ENCODE peak calls at places on chromosomes 6 and 20, in four cellular contexts. J is breast epithelium; O is GM23248; U is CD8-positive, alpha-beta T cell. Z is an unnamed sample.

GRCh38 chr20:37328149-37328945 is 17.6 kb upstream of the SRC start:
- DNase-seq in U (no peak), O (peak), J (no peak), Z (no peak)

GRCh38 chr6:104642871-104643270 is 216.8 kb downstream of the HACE1 start:
- DNase-seq in U (no peak), O (no peak), J (no peak), Z (no peak)

GRCh38 chr6:43774776-43775583 is 5.0 kb downstream of the VEGFA start:
- DNase-seq in J (peak), U (peak), O (peak), Z (peak)

GRCh38 chr6:141963543-141964295 is 169.0 kb upstream of the GJE1 start:
- DNase-seq in O (peak), J (no peak), U (no peak), Z (no peak)

GRCh38 chr6:55953384-55953783 is 78.0 kb upstream of the BMP5 start:
- DNase-seq in O (peak), U (no peak), J (no peak), Z (no peak)

GRCh38 chr6:63635165-63635562 is 438 bp upstream of the PHF3 start:
- DNase-seq in J (no peak), U (no peak), O (no peak), Z (no peak)

GRCh38 chr6:117078624-117079023 is 186.7 kb upstream of the VGLL2 start:
- DNase-seq in U (no peak), J (no peak), O (no peak), Z (no peak)

GRCh38 chr6:119347466-119348307 is 1.9 kb downstream of the MAN1A1 start:
- DNase-seq in U (peak), J (no peak), O (peak), Z (peak)

GRCh38 chr6:136945072-136945471 is 23.0 kb downstream of the SLC35D3 start:
- DNase-seq in U (no peak), J (no peak), O (no peak), Z (no peak)

GRCh38 chr20:43963233-43963632 is 48.6 kb downstream of the TOX2 start:
- DNase-seq in U (no peak), J (no peak), O (peak), Z (no peak)

GRCh38 chr6:105608711-105609374 is 206.0 kb upstream of the PREP start:
- DNase-seq in J (no peak), U (no peak), O (peak), Z (no peak)

GRCh38 chr6:108737594-108738546 is 110.4 kb upstream of the ARMC2 start:
- DNase-seq in O (peak), U (no peak), J (no peak), Z (no peak)
- H3K27ac ChIP-seq in O (peak), U (no peak), J (peak), Z (no peak)

DNA sequence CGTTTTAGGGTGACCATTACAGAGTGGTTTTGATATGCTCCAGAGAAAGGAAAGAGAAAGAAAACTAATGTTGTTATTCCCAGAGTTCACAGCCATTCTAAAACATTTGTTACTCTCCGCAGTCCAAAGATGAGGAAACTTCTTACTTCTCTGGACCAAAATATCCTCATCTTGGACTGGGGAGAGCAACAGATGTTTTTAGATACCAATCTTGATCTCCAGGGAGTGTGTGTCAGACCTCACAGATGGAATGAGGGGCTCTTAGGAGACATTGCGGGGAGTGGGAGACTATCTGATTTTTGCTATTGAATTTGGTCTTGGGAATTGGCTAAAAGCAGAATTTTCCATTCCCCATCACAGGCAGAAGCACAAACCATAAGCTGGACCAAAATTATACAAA is 110.8 kb downstream of the TNFAIP3 start:
- DNase-seq in O (no peak), J (no peak), U (no peak), Z (no peak)
- H3K27ac ChIP-seq in O (no peak), J (no peak), U (no peak), Z (no peak)

GRCh38 chr20:63056236-63057132 is 49.7 kb upstream of the BHLHE23 start:
- DNase-seq in J (peak), U (peak), O (peak), Z (peak)
- H3K27ac ChIP-seq in J (no peak), U (no peak), O (no peak), Z (no peak)

GRCh38 chr6:156867121-156867520 is 89.9 kb downstream of the ARID1B start:
- DNase-seq in J (no peak), U (no peak), O (no peak), Z (no peak)
- H3K27ac ChIP-seq in J (peak), U (no peak), O (no peak), Z (no peak)

Z was measured in CD4-positive, alpha-beta T cell.